ENCODE peak calls at places on chromosomes 3 and 15, in eight cellular contexts. L is IMR-90, T is uterus, F is right atrium auricular region, O is mammary epithelial cell, D is A549, M is cardiac fibroblast, U is cardiac muscle cell. A is an unnamed sample.

GRCh38 chr15:74336061-74337005 is 31.1 kb downstream of the CYP11A1 start:
- DNase-seq in U (peak), L (peak), M (peak), D (no peak), T (no peak), O (no peak), F (no peak), A (no peak)

GRCh38 chr15:40823572-40824343 is 4.8 kb downstream of the PPP1R14D start:
- DNase-seq in D (no peak), L (no peak), O (peak), M (no peak), T (no peak), U (no peak), F (no peak), A (no peak)

GRCh38 chr15:52124270-52124878 is 11.8 kb upstream of the BCL2L10 start:
- DNase-seq in T (no peak), U (peak), L (peak), O (peak), F (no peak), D (no peak), M (no peak), A (peak)

GRCh38 chr15:77538011-77538410 is 94.7 kb downstream of the LINGO1 start:
- DNase-seq in O (no peak), F (no peak), D (no peak), T (no peak), L (no peak), M (no peak), U (no peak), A (no peak)

GRCh38 chr3:47228088-47228487 is 54.5 kb downstream of the KIF9 start:
- DNase-seq in U (no peak), M (peak), O (no peak), F (no peak), T (no peak), L (no peak), D (no peak), A (no peak)

GRCh38 chr15:20659265-20659664 is 117.7 kb upstream of the GOLGA6L6 start:
- DNase-seq in L (no peak), O (no peak), U (no peak), D (no peak), F (no peak), T (no peak), M (no peak), A (no peak)

GRCh38 chr3:78148986-78149717 is 1109.3 kb downstream of the ROBO2 start:
- DNase-seq in T (no peak), D (no peak), U (no peak), O (no peak), M (peak), L (peak), F (no peak), A (no peak)

GRCh38 chr15:91892417-91892816 is 38.9 kb downstream of the SLCO3A1 start:
- DNase-seq in L (no peak), D (no peak), U (no peak), F (no peak), T (no peak), O (no peak), M (no peak), A (no peak)

GRCh38 chr3:64898941-64899340 is 211.1 kb upstream of the ADAMTS9 start:
- DNase-seq in L (peak), D (no peak), T (no peak), F (no peak), U (no peak), M (no peak), O (peak), A (no peak)

DNA sequence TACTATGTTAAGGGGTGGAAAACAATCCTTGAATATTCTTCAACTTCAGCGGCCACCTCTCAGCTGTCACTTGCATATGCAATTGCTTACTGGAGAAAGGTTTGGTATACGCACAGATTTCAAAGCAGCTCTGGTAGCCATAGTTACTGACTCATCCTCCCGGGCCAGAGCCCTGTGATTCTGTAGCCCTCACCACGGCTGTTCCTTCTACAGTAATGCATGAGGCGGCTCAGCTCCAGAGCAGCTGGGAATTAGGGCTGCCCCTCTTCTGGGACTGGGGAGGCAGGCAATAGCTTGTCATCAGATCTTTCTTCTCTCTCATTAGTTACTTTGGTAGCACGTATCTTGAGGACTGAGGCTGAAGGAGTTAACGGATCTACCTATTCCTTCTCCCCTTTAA is 54.9 kb downstream of the ETV5 start:
- DNase-seq in T (no peak), D (no peak), M (no peak), U (no peak), L (peak), O (no peak), F (no peak), A (peak)
- H3K4me3 ChIP-seq in T (no peak), D (no peak), M (no peak), U (no peak), L (no peak), O (no peak), F (no peak), A (no peak)

DNA sequence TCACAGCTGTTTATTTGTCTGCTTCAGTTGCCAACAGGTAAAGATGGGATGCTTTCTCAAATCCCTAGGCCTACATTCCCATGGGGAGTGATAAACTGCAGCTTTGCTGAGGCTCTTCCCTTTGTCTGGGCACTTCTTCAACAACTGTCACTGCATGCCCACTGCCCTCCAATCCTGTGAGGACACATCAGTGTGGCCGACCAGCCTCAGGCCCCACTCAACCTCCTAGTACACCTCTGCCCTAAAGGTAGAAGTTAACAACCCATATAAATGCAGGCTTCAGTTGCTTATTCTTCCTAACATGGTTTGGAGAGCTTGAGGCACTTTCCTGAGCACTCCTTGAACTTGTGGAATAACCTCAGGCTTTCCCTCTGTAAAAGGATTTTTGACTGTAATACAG is 49.6 kb downstream of the ROPN1B start:
- DNase-seq in U (no peak), M (no peak), O (no peak), D (no peak), F (no peak), L (no peak), T (no peak), A (no peak)
- TF ChIP-seq CTCF in U (no peak), M (no peak), O (no peak), D (no peak), F (no peak), L (no peak), T (no peak), A (no peak)

GRCh38 chr3:111980716-111981456 is 2.1 kb downstream of the ABHD10 start:
- DNase-seq in O (no peak), T (no peak), M (no peak), F (no peak), L (no peak), U (no peak), D (no peak), A (no peak)
- H3K4me3 ChIP-seq in O (no peak), T (no peak), M (no peak), F (no peak), L (no peak), U (no peak), D (no peak), A (no peak)

GRCh38 chr3:42582474-42583070 is 805 bp upstream of the SEC22C start:
- DNase-seq in L (no peak), T (no peak), F (no peak), O (no peak), M (no peak), D (no peak), U (no peak), A (no peak)
- TF ChIP-seq CTCF in L (no peak), T (no peak), F (no peak), O (no peak), M (no peak), D (no peak), U (no peak), A (no peak)

DNA sequence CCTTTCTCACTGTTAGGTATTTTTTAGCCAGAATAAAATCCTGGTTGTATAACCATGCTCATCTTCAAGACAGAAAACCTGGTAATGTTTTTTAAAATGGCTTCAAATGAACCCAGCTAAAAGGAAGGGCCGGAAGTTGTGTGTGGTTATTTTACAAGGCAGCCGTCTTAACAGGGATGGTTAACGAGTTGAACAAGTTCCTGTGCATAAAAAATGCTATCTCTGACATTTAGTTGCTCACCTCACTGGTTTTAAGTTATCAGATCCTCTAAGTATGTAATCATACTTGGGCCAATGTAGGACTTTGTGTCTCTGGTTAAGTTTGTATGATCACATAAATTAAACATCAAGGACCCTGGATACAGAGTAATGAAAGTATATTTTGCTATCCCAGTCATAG is 2.1 kb downstream of the ATP11B start:
- DNase-seq in M (no peak), O (peak), D (no peak), L (no peak), T (no peak), U (peak), F (no peak), A (peak)
- H3K4me3 ChIP-seq in M (peak), O (peak), D (no peak), L (no peak), T (no peak), U (peak), F (no peak), A (peak)

GRCh38 chr3:153927107-153927506 is 194.1 kb upstream of the ARHGEF26 start:
- DNase-seq in M (peak), F (no peak), D (peak), U (peak), L (peak), T (no peak), O (peak), A (peak)
- TF ChIP-seq CTCF in M (no peak), F (no peak), D (peak), U (peak), L (peak), T (no peak), O (peak), A (peak)

GRCh38 chr3:184756151-184756681 is 44.4 kb upstream of the MAGEF1 start:
- DNase-seq in D (no peak), L (no peak), U (no peak), F (no peak), O (no peak), T (no peak), M (no peak), A (no peak)

GRCh38 chr3:184755315-184755731 is 43.5 kb upstream of the MAGEF1 start:
- DNase-seq in L (no peak), M (no peak), T (no peak), U (no peak), O (no peak), D (no peak), F (no peak), A (no peak)

GRCh38 chr3:184758056-184758455 is 46.2 kb upstream of the MAGEF1 start:
- DNase-seq in M (no peak), D (no peak), U (no peak), T (no peak), L (no peak), F (no peak), O (no peak), A (no peak)

GRCh38 chr3:184759666-184760200 is 47.9 kb upstream of the MAGEF1 start:
- DNase-seq in U (no peak), D (no peak), L (no peak), O (no peak), M (no peak), T (no peak), F (no peak), A (no peak)

GRCh38 chr3:184757010-184757651 is 45.3 kb upstream of the MAGEF1 start:
- DNase-seq in O (peak), M (peak), T (peak), U (peak), L (peak), D (no peak), F (peak), A (peak)
- H3K4me3 ChIP-seq in O (no peak), M (no peak), T (peak), U (no peak), L (no peak), D (no peak), F (no peak), A (peak)

DNA sequence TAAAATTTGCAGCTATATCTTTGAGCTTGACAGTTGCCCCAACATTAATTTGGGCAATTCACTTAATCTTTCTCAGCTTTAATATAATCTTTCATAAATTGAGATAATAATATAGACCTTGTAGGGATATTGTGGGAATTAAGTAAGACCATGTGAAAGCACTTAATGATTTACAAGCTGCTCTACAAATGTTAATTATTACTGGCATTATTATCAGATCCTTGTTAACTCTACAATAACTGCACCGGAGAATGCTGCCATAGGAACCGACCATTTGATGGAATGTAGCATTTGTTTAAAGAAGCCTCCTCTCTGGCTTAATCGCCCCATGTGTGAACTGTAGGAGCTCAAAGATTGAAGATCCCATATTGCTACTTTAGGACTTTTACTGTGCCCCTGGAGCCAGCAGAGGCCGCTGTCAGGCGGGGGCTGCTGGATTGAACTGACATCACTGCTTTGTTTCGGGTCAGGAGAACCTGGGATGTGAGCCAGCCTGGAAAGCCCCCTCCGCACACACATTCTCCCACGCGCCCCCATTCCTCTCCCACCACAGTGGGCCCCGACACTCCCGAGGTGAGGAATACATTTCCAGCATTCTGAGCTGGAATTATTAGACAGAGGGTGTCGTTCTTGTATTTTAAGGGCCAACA is 154.2 kb upstream of the TNIK start:
- DNase-seq in O (peak), T (peak), D (no peak), F (no peak), L (peak), U (peak), M (peak), A (no peak)
- TF ChIP-seq CTCF in O (peak), T (peak), D (no peak), F (no peak), L (peak), U (peak), M (peak), A (peak)

A was measured in AG10803.